ENCODE peak calls at places on chromosomes 12 and 14, in nine cellular contexts. D is left ventricle myocardium inferior; O is CD4-positive, alpha-beta memory T cell; L is H1; E is colonic mucosa; X is left lung; Y is PC-3; H is CD4-positive, CD25-positive, alpha-beta regulatory T cell; M is CD8-positive, alpha-beta memory T cell. P is an unnamed sample. For H3K36me3, the result is how much of the 10 kb centered on the place peaks cover.

GRCh38 chr12:54879132-54879531 is 24.8 kb downstream of the MUCL1 start:
- DNase-seq in M (no peak), Y (no peak), L (no peak), X (no peak), O (no peak), E (no peak), H (no peak), D (no peak), P (no peak)

GRCh38 chr12:30847259-30847658 is 79.3 kb upstream of the TSPAN11 start:
- DNase-seq in M (no peak), O (peak), X (no peak), H (peak), Y (peak), L (no peak), E (peak), D (no peak), P (no peak)

GRCh38 chr12:122014781-122015180 is 6.9 kb upstream of the BCL7A start:
- DNase-seq in L (no peak), E (no peak), D (no peak), Y (no peak), X (no peak), M (no peak), O (no peak), H (no peak), P (no peak)

GRCh38 chr12:11863988-11864387 is 206.8 kb upstream of the BCL2L14 start:
- DNase-seq in Y (no peak), D (no peak), X (no peak), H (no peak), M (no peak), O (no peak), E (no peak), L (no peak), P (no peak)

GRCh38 chr12:34625116-34625515 is 602.8 kb downstream of the ALG10 start:
- DNase-seq in H (no peak), O (no peak), D (no peak), M (no peak), E (no peak), Y (peak), X (no peak), L (no peak), P (no peak)

GRCh38 chr14:37586783-37587428 is 8.1 kb downstream of the FOXA1 start:
- DNase-seq in D (no peak), H (no peak), Y (peak), L (no peak), X (no peak), O (no peak), E (no peak), M (no peak), P (no peak)

GRCh38 chr14:72341686-72342085 is 409.5 kb downstream of the RGS6 start:
- DNase-seq in X (no peak), Y (no peak), L (no peak), M (no peak), O (no peak), H (no peak), D (no peak), E (no peak), P (no peak)

GRCh38 chr12:97425802-97426484 is 36.7 kb upstream of the RMST start:
- DNase-seq in L (no peak), D (no peak), M (no peak), O (no peak), H (no peak), E (no peak), Y (no peak), X (no peak), P (no peak)

GRCh38 chr12:104809251-104809650 is 148.8 kb downstream of the SLC41A2 start:
- DNase-seq in E (no peak), M (no peak), X (no peak), H (no peak), L (no peak), O (no peak), D (no peak), Y (no peak), P (no peak)

GRCh38 chr14:106840258-106840657 is 1313.9 kb downstream of the TMEM121 start:
- DNase-seq in H (no peak), Y (no peak), E (no peak), M (no peak), D (no peak), O (no peak), L (no peak), X (no peak), P (no peak)

GRCh38 chr12:10175849-10176641 is 2.8 kb upstream of the TMEM52B start:
- DNase-seq in X (no peak), E (peak), D (no peak), Y (no peak), L (no peak), M (no peak), O (no peak), H (no peak), P (no peak)

GRCh38 chr14:37970696-37971095 is 237.0 kb upstream of the SSTR1 start:
- DNase-seq in M (no peak), E (no peak), X (no peak), O (no peak), H (no peak), Y (no peak), D (no peak), L (no peak), P (no peak)

GRCh38 chr12:95336387-95337067 is 118.9 kb downstream of the VEZT start:
- DNase-seq in O (no peak), L (peak), H (no peak), X (no peak), M (no peak), Y (peak), E (peak), D (peak), P (no peak)

GRCh38 chr14:96824283-96824682 is 27.1 kb downstream of the VRK1 start:
- DNase-seq in Y (peak), H (no peak), M (no peak), L (no peak), O (no peak), D (no peak), X (no peak), E (no peak), P (no peak)

GRCh38 chr12:120157678-120158077 is 36.8 kb downstream of the GCN1 start:
- DNase-seq in X (no peak), Y (no peak), D (no peak), L (no peak), E (no peak), O (no peak), H (no peak), M (no peak), P (no peak)

GRCh38 chr14:65356327-65356836 is 56.1 kb upstream of the FUT8 start:
- DNase-seq in M (no peak), E (no peak), H (no peak), O (peak), Y (peak), X (no peak), L (peak), D (no peak), P (no peak)

GRCh38 chr12:42923564-42923963 is 334.0 kb upstream of the PRICKLE1 start:
- DNase-seq in H (no peak), D (no peak), X (no peak), M (no peak), O (no peak), L (no peak), E (no peak), Y (no peak), P (no peak)

GRCh38 chr14:68675233-68675577 is 117.7 kb downstream of the ZFP36L1 start:
- DNase-seq in L (no peak), M (no peak), Y (peak), H (no peak), X (no peak), O (no peak), E (no peak), D (no peak), P (no peak)

GRCh38 chr14:71339650-71340415 is 432.6 kb downstream of the PCNX1 start:
- DNase-seq in Y (no peak), O (no peak), L (no peak), H (no peak), D (no peak), E (no peak), M (no peak), X (no peak), P (no peak)

GRCh38 chr14:77046706-77047105 is 18.2 kb upstream of the IRF2BPL start:
- DNase-seq in M (no peak), Y (peak), E (no peak), L (no peak), O (no peak), X (no peak), D (no peak), H (no peak), P (no peak)

GRCh38 chr12:13135336-13136178 is 32.1 kb upstream of the GSG1 start:
- DNase-seq in O (no peak), D (no peak), L (peak), Y (peak), H (no peak), E (no peak), X (peak), M (no peak), P (no peak)

GRCh38 chr12:28425531-28425930 is 235.3 kb downstream of the CCDC91 start:
- DNase-seq in E (no peak), O (no peak), H (no peak), D (no peak), Y (no peak), X (no peak), M (no peak), L (no peak), P (no peak)

GRCh38 chr12:81378601-81379000 is 300.7 kb downstream of the ACSS3 start:
- DNase-seq in O (no peak), M (no peak), E (no peak), D (no peak), L (no peak), X (no peak), H (no peak), Y (no peak), P (no peak)

GRCh38 chr14:73903028-73903427 is 16.4 kb downstream of the ZNF410 start:
- DNase-seq in M (no peak), L (no peak), O (no peak), D (no peak), X (no peak), Y (no peak), H (no peak), E (no peak), P (no peak)
- H3K36me3 ChIP-seq in M (under half), L (under half), O (under half), D (half or more), X (half or more), Y (under half), H (half or more), E (under half), P (under half)

DNA sequence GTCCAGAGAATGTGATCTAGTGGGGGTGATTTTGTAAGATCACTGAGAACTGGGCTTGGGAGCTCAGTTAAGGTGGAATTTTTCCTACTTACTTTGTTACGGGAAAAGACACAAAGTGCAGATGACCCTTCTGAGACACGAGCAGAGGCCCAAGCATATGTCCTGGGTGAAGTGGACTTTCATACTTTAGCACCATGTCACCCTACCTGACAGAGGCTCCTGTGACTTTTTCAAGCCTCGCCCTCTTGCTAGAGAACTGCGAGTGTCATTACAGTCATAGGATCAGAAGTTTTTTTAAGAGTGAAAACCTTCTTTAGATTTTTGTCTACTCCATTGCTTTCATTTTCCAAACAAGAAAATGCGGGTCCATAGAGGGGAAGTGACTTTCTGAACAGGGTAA is 56.1 kb downstream of the SLC17A8 start:
- DNase-seq in L (no peak), E (no peak), M (no peak), H (no peak), Y (no peak), D (no peak), O (no peak), X (no peak), P (no peak)
- H3K4me3 ChIP-seq in L (no peak), E (no peak), M (no peak), H (no peak), Y (no peak), D (no peak), O (no peak), X (no peak), P (no peak)

DNA sequence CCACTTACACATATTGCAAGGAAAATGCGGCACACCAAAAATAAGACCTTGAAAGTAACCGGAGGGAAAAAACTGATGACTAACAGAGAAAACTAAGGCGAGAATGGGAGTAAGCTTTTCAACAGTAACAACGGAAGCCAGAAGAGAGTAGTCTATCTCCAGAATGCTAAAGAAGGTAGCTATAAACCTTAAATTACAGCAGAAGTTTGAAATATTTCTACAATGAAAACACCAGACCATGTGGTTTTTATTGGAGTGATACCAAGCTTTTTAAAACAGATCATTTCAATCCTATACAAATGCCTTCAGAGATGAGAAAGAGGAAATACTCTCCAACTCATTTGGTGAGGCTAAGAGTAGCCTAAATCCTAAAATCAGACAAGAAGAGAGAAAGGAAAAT is 209.5 kb downstream of the ANO6 start:
- DNase-seq in Y (no peak), M (no peak), D (no peak), X (no peak), L (no peak), H (no peak), O (no peak), E (no peak), P (no peak)
- H3K36me3 ChIP-seq in Y (under half), M (under half), D (half or more), X (half or more), L (under half), H (half or more), O (under half), E (under half), P (under half)

GRCh38 chr12:3600039-3600720 is 109.2 kb downstream of the PRMT8 start:
- DNase-seq in X (no peak), M (no peak), O (no peak), L (no peak), E (no peak), D (no peak), H (no peak), Y (no peak), P (no peak)

GRCh38 chr12:3602488-3602887 is 111.5 kb downstream of the PRMT8 start:
- DNase-seq in D (no peak), M (no peak), Y (no peak), O (no peak), L (no peak), E (no peak), X (no peak), H (no peak), P (no peak)

GRCh38 chr12:3598896-3599295 is 107.9 kb downstream of the PRMT8 start:
- DNase-seq in X (no peak), D (no peak), Y (no peak), O (no peak), M (no peak), L (no peak), E (no peak), H (no peak), P (no peak)

GRCh38 chr12:3601466-3602150 is 110.6 kb downstream of the PRMT8 start:
- DNase-seq in H (no peak), O (no peak), X (no peak), M (no peak), E (no peak), L (no peak), Y (no peak), D (no peak), P (no peak)

GRCh38 chr12:3600951-3601350 is 109.9 kb downstream of the PRMT8 start:
- DNase-seq in E (no peak), X (no peak), L (no peak), D (no peak), Y (no peak), M (no peak), H (no peak), O (no peak), P (no peak)
- H3K4me3 ChIP-seq in E (no peak), X (no peak), L (no peak), D (no peak), Y (no peak), M (no peak), H (no peak), O (no peak), P (no peak)

DNA sequence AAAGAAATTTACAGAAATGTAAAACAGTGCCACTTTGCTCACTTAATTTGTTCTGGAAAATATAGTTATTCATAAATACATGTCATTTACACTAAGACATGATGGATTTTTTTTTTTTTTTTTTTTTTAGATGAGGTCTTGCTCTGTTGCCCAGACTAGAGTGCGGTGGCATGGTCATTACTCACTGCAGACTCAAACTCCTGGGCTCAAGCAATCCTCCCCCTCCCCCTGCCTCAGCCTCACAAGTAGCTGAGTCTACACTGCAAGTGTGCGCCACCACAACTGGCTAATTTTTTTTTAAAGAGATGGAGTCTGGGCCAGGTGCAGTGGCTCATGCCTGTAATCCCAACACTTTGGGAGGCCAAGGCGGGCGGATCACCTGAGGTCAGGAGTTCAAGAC is 101.2 kb downstream of the PPP2R5C start:
- DNase-seq in H (no peak), D (no peak), X (no peak), O (no peak), E (no peak), M (no peak), Y (no peak), L (no peak), P (no peak)
- H3K36me3 ChIP-seq in H (half or more), D (under half), X (under half), O (under half), E (under half), M (under half), Y (under half), L (under half), P (under half)